ENCODE peak calls at places on chromosomes 4 and X, in six cellular contexts. U, K, T, O, W and M are unnamed samples.

GRCh38 chr4:32140636-32141035 is 1420.5 kb downstream of the PCDH7 start:
- DNase-seq in U (no peak), K (no peak), T (peak), W (peak), O (peak), M (peak)

GRCh38 chr4:123802082-123802658 is 405.6 kb downstream of the SPRY1 start:
- DNase-seq in U (no peak), W (no peak), O (no peak), K (no peak), T (no peak), M (no peak)

GRCh38 chr4:3406431-3406830 is 35.3 kb upstream of the HGFAC start:
- DNase-seq in T (no peak), K (no peak), U (no peak), O (no peak), W (no peak), M (no peak)

GRCh38 chr4:123777297-123777859 is 380.8 kb downstream of the SPRY1 start:
- DNase-seq in W (peak), O (no peak), T (no peak), U (no peak), K (no peak), M (peak)

GRCh38 chr4:9600246-9600645 is 156.0 kb downstream of the DEFB131A start:
- DNase-seq in T (no peak), U (no peak), K (no peak), O (no peak), W (no peak), M (no peak)

GRCh38 chr4:121927948-121928347 is 23.9 kb downstream of the TRPC3 start:
- DNase-seq in K (no peak), U (no peak), O (no peak), T (no peak), W (no peak), M (no peak)

GRCh38 chrX:1686642-1687041 is 71.8 kb downstream of the ASMT start:
- DNase-seq in W (no peak), O (no peak), K (no peak), T (no peak), U (no peak), M (peak)

GRCh38 chrX:18833071-18833731 is 125.8 kb downstream of the PPEF1 start:
- DNase-seq in U (no peak), W (peak), O (no peak), K (no peak), T (no peak), M (peak)

GRCh38 chrX:2689773-2690666 is 1.1 kb upstream of the CD99 start:
- DNase-seq in U (no peak), T (no peak), O (no peak), W (no peak), K (peak), M (no peak)

DNA sequence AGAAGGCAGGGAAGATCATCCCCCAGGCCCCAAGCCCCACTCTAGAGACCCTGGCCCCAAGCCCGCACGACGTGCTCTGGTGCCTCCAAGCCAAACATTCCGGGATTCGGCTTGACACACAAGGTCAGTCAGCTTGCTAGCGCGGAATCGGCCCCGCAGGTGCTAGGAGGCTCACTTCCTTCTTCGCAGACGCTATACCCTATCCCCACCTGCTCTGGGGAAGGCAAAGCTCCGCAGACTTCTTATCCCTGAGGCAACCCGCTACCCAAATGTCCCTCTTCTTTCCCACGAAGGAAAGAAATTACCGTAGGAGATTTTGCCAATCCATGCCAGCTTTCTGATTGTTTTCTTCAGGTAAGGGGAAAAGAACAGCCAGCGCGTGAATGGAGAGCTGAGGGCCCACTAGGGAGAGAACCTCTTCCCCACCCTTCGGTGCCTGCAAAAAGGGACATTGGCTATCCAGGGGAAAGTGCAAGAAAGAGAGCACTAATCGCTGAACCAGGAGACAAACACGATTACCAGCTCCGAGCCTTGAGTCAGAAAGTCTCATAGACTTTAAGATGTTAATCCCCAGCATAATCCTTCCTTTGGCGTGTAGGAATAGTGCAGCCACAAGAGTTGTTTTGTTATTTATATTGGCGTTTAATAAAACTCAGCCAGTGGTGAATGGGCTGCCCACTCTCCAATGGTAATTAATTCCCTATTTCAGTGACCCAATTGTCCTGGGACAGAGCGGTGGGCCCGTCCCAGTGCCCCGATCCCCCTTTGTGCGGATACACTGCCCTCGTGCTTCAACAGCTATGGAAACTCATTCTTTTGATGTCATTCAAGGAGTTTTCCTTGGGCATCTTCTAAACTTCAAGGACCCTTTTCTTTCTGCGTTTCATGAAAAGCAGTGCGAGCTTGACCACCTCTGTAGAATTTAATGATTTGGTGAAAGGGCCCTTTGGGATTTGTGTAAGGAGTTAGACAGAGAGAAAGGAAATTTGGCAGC is 5.4 kb upstream of the NEUROG2 start:
- DNase-seq in K (no peak), W (no peak), U (no peak), T (no peak), O (no peak), M (no peak)
- TF ChIP-seq EZH2 in K (no peak), W (peak), U (no peak), T (peak), O (no peak), M (peak)

DNA sequence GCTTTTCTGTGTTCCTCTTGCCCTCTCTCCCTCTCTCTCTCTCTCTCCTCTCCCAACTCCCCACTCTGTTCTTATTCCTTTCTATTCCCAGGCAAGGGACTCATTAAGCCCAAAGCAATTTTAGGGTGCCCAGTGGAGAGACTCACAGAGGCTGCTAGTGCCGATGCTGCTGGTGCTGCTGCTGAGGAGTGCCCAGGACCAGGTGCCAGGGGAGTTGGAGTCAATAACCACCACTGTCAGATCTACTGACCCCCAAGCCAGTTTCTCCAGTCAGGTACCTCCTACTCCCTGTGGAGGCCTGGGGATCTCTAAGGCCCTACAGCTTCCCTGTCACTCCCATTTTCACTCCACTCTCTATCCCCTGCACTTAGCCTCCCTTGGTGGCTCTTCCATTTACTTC is 54.2 kb upstream of the LAS1L start:
- DNase-seq in W (no peak), O (no peak), K (no peak), U (no peak), T (no peak), M (no peak)
- H3K9ac ChIP-seq in W (no peak), O (no peak), K (no peak), U (peak), T (no peak), M (no peak)

GRCh38 chrX:118498351-118498750 is 2.7 kb downstream of the DOCK11 start:
- DNase-seq in W (no peak), K (no peak), U (no peak), O (no peak), T (no peak), M (no peak)
- H3K4me2 ChIP-seq in W (peak), K (no peak), U (peak), O (no peak), T (no peak), M (no peak)

GRCh38 chr4:155759372-155760252 is 791 bp downstream of the GUCY1B1 start:
- DNase-seq in O (peak), U (no peak), K (no peak), W (peak), T (peak), M (no peak)
- TF ChIP-seq EZH2 in O (no peak), U (no peak), K (no peak), W (no peak), T (peak), M (no peak)

DNA sequence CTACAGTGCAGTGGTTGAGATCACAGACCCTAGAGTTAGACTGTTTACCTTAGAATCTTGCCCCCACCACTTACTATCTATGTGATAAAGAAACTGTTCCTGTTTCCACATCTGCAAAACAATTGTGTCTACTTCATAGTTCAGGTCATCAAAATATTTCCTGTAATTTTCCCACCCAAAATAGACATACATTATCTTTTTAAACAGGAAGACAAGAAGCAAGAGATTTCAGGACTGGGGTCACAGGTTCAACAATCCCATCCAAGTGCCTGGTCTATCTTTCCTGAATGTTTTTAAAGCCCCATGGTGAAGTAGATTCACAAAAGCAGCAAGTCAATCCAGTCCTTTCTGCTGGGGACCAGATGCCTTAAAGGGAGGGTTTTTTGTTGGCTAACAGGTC is 41.8 kb upstream of the CT47C1 start:
- DNase-seq in O (no peak), T (no peak), U (no peak), W (no peak), K (no peak), M (no peak)
- H3K9ac ChIP-seq in O (no peak), T (no peak), U (no peak), W (no peak), K (no peak), M (no peak)

GRCh38 chr4:153579872-153580271 is 104.2 kb upstream of the TLR2 start:
- DNase-seq in T (no peak), K (no peak), U (no peak), W (no peak), O (no peak), M (no peak)
- H3K4me2 ChIP-seq in T (no peak), K (no peak), U (no peak), W (no peak), O (no peak), M (no peak)

GRCh38 chr4:173506780-173507211 is 23.2 kb downstream of the HAND2 start:
- DNase-seq in W (no peak), O (no peak), U (no peak), T (no peak), K (no peak), M (no peak)

GRCh38 chr4:173509031-173510001 is 20.7 kb downstream of the HAND2 start:
- DNase-seq in W (peak), K (no peak), U (no peak), T (no peak), O (no peak), M (peak)

GRCh38 chr4:173505924-173506779 is 23.9 kb downstream of the HAND2 start:
- DNase-seq in T (no peak), U (peak), K (peak), W (peak), O (peak), M (no peak)

GRCh38 chr4:173507471-173508385 is 22.3 kb downstream of the HAND2 start:
- DNase-seq in T (no peak), K (no peak), W (no peak), O (no peak), U (no peak), M (no peak)

DNA sequence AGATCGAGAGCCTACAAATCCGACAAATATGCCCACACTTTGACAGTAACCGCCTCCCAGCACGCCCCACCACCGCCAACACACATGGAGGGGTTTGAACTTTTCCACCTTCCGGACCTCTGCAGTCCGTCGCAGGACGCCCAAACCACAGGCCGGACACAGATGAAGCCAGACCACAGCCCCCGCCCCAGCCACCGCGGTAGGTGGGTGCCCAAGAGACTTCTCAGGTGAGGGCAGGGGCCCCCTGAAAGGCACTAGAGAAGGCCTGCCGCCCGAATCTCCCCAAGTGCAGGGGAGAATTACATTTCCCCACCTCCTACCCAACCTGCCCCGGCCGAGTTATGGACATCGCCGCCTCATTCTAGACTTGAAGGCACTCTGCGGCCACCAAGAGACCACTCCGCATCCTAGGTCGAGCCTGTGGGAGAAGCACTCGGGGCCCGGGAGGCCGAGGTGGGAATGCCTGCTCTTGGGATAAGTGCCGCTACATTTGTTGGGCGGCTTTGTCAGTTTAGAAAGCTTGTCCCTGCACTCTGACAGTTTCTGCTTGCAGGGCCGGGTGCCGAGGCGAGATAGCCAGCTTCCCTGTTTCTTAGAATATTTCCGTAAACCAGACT is 21.5 kb downstream of the HAND2 start:
- DNase-seq in K (no peak), U (no peak), W (no peak), T (no peak), O (no peak), M (no peak)
- TF ChIP-seq EZH2 in K (no peak), U (no peak), W (no peak), T (no peak), O (no peak), M (no peak)

DNA sequence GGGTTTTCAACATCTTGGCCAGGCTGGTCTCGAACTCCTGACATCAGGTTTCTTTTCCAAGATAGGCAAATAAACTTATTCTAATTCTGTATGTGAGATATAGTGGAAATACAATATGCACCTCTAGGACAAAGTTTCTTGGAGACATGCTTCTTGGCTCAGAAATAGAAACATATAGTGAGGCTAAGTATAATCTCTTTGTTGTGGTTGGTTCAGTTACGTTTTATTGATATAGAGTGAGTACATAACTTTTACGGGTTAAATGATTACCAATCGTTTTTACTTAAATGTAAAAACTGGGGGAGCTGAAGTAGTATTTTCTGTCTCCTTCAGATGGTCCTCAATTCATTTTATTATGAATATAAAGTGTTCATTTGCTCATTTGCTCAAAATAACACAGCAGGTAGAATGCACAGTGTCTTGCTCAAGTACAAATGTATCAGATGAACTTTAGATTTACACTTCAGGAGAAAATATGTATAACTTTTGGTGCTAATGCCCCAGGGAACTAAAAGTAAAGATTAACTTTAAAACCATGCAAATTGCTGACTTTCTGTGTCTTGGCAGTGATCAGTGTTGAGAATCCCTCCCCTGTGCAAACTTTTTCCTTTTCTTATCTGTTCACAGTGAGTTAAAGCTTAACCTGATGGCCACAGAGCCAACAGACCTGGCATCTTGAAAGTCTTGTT is 77.6 kb downstream of the AFF1 start:
- DNase-seq in T (no peak), O (no peak), W (no peak), K (peak), U (no peak), M (no peak)
- H3K9ac ChIP-seq in T (no peak), O (no peak), W (no peak), K (peak), U (no peak), M (no peak)

GRCh38 chrX:70577442-70577841 is 132.8 kb downstream of the DLG3 start:
- DNase-seq in U (no peak), W (no peak), K (no peak), O (no peak), T (no peak), M (no peak)
- H3K4me2 ChIP-seq in U (no peak), W (no peak), K (no peak), O (no peak), T (no peak), M (no peak)

GRCh38 chr4:65669008-65669971 is 999 bp downstream of the EPHA5 start:
- DNase-seq in W (peak), T (no peak), U (no peak), K (no peak), O (peak), M (peak)

GRCh38 chr4:65669981-65670330 is 333 bp downstream of the EPHA5 start:
- DNase-seq in W (no peak), O (no peak), U (no peak), T (no peak), K (no peak), M (no peak)

GRCh38 chr4:65665951-65666523 is 4.3 kb downstream of the EPHA5 start:
- DNase-seq in K (no peak), W (no peak), T (no peak), U (no peak), O (peak), M (peak)

GRCh38 chr4:65670331-65671031 is at the start of gene EPHA5:
- DNase-seq in O (peak), K (peak), U (no peak), W (peak), T (peak), M (peak)

DNA sequence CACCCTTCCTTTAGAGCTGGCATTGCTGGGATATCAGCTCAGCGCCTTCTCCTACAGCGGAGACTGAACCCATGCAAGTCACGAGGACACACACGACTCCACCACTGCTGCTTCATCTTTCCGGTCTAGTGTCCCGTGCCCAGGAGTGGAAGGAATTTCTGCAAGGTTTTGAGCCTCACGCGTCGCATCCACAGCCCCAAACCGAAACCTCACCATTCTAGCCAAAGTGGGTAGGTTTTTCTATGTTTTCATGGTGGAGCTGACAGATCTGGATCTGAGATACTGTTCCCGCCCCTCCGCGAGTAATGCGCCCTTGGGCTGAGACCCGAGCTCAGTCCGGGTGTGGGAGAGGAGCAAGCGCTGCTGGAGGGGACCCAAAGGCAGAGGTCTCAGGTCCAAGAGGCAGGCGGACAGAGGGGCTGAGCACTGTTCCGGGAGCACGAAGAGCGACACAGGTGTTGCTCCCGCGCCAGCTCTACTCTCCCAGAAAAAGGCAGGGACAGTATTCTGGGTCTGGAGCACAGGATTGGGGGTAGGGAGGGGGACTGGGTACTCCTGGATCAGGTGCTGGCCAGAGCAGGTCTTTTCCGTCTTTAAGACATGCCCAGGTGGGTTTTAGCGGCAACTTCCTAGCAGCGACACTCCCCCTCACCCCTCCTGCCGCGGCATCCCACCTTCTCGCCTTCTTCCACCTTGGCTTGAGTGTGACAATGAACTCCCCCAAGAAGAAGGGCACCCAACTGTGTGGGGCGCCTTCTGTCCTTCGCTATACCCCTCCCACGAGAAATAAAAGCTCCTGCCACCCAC is 1.9 kb downstream of the EPHA5 start:
- DNase-seq in O (peak), K (no peak), U (no peak), W (no peak), T (no peak), M (peak)
- TF ChIP-seq EZH2 in O (no peak), K (no peak), U (no peak), W (no peak), T (peak), M (no peak)